ENCODE peak calls at places on chromosomes 3 and 15, in four cellular contexts. One of them, this sample, is unnamed.

GRCh38 chr15:85579957-85580694 is 199.7 kb downstream of the AKAP13 start:
- DNase-seq in K562: no peak
- DNase-seq in H1: no peak
- DNase-seq in GM12878: no peak
- DNase-seq in this sample: no peak

GRCh38 chr3:172125963-172126403 is 86.6 kb downstream of the FNDC3B start:
- DNase-seq in K562: no peak
- DNase-seq in H1: no peak
- DNase-seq in GM12878: no peak
- DNase-seq in this sample: no peak

GRCh38 chr3:197292083-197293042 is 6.0 kb downstream of the DLG1 start:
- DNase-seq in K562: no peak
- DNase-seq in H1: no peak
- DNase-seq in GM12878: no peak
- DNase-seq in this sample: no peak

GRCh38 chr3:19173945-19174344 is 25.6 kb downstream of the KCNH8 start:
- DNase-seq in K562: no peak
- DNase-seq in H1: peak
- DNase-seq in GM12878: no peak
- DNase-seq in this sample: no peak

GRCh38 chr3:148631124-148631903 is 66.4 kb upstream of the AGTR1 start:
- DNase-seq in K562: no peak
- DNase-seq in H1: no peak
- DNase-seq in GM12878: no peak
- DNase-seq in this sample: no peak

GRCh38 chr3:32873491-32874130 is 55.8 kb downstream of the TRIM71 start:
- DNase-seq in K562: no peak
- DNase-seq in H1: no peak
- DNase-seq in GM12878: no peak
- DNase-seq in this sample: no peak

GRCh38 chr15:48935236-48935635 is 28.5 kb downstream of the SHC4 start:
- DNase-seq in K562: no peak
- DNase-seq in H1: no peak
- DNase-seq in GM12878: no peak
- DNase-seq in this sample: no peak

GRCh38 chr3:32413845-32414526 is 22.3 kb downstream of the CMTM7 start:
- DNase-seq in K562: no peak
- DNase-seq in H1: no peak
- DNase-seq in GM12878: no peak
- DNase-seq in this sample: no peak

GRCh38 chr3:43071313-43071893 is 34.5 kb downstream of the POMGNT2 start:
- DNase-seq in K562: peak
- DNase-seq in H1: peak
- DNase-seq in GM12878: no peak
- DNase-seq in this sample: peak

GRCh38 chr3:12193485-12194165 is 34.9 kb upstream of the TIMP4 start:
- DNase-seq in K562: peak
- DNase-seq in H1: no peak
- DNase-seq in GM12878: peak
- DNase-seq in this sample: peak

GRCh38 chr3:186425788-186426730 is 64.0 kb upstream of the DGKG start:
- DNase-seq in K562: no peak
- DNase-seq in H1: peak
- DNase-seq in GM12878: no peak
- DNase-seq in this sample: no peak

GRCh38 chr3:37779289-37780152 is 82.2 kb upstream of the CTDSPL start:
- DNase-seq in K562: peak
- DNase-seq in H1: no peak
- DNase-seq in GM12878: no peak
- DNase-seq in this sample: peak

GRCh38 chr3:119230071-119230470 is 10.6 kb downstream of the B4GALT4 start:
- DNase-seq in K562: no peak
- DNase-seq in H1: no peak
- DNase-seq in GM12878: no peak
- DNase-seq in this sample: no peak

GRCh38 chr15:88834211-88834812 is 31.1 kb downstream of the ACAN start:
- DNase-seq in K562: peak
- DNase-seq in H1: peak
- DNase-seq in GM12878: no peak
- DNase-seq in this sample: peak

GRCh38 chr3:165518346-165518745 is 318.9 kb downstream of the BCHE start:
- DNase-seq in K562: no peak
- DNase-seq in H1: no peak
- DNase-seq in GM12878: no peak
- DNase-seq in this sample: no peak

GRCh38 chr3:8825153-8825825 is 55.9 kb upstream of the OXTR start:
- DNase-seq in K562: no peak
- DNase-seq in H1: no peak
- DNase-seq in GM12878: no peak
- DNase-seq in this sample: no peak

GRCh38 chr3:13524979-13525669 is 23.8 kb upstream of the FBLN2 start:
- DNase-seq in K562: no peak
- DNase-seq in H1: no peak
- DNase-seq in GM12878: no peak
- DNase-seq in this sample: no peak

GRCh38 chr15:67082007-67082536 is 16.7 kb downstream of the SMAD3 start:
- DNase-seq in K562: peak
- DNase-seq in H1: no peak
- DNase-seq in GM12878: no peak
- DNase-seq in this sample: no peak

GRCh38 chr15:57476533-57476975 is 100.2 kb downstream of the CGNL1 start:
- DNase-seq in K562: no peak
- DNase-seq in H1: no peak
- DNase-seq in GM12878: no peak
- DNase-seq in this sample: no peak

GRCh38 chr15:57472861-57473260 is 96.6 kb downstream of the CGNL1 start:
- DNase-seq in K562: no peak
- DNase-seq in H1: no peak
- DNase-seq in GM12878: no peak
- DNase-seq in this sample: no peak

GRCh38 chr15:57479005-57479404 is 102.7 kb downstream of the CGNL1 start:
- DNase-seq in K562: no peak
- DNase-seq in H1: no peak
- DNase-seq in GM12878: no peak
- DNase-seq in this sample: no peak

GRCh38 chr15:57481038-57481705 is 104.9 kb downstream of the CGNL1 start:
- DNase-seq in K562: no peak
- DNase-seq in H1: no peak
- DNase-seq in GM12878: no peak
- DNase-seq in this sample: no peak

GRCh38 chr15:57477736-57478522 is 101.6 kb downstream of the CGNL1 start:
- DNase-seq in K562: no peak
- DNase-seq in H1: no peak
- DNase-seq in GM12878: peak
- DNase-seq in this sample: no peak
- TF ChIP-seq RAD21 in K562: no peak
- TF ChIP-seq RAD21 in H1: no peak
- TF ChIP-seq RAD21 in GM12878: no peak
- TF ChIP-seq RAD21 in this sample: no peak

DNA sequence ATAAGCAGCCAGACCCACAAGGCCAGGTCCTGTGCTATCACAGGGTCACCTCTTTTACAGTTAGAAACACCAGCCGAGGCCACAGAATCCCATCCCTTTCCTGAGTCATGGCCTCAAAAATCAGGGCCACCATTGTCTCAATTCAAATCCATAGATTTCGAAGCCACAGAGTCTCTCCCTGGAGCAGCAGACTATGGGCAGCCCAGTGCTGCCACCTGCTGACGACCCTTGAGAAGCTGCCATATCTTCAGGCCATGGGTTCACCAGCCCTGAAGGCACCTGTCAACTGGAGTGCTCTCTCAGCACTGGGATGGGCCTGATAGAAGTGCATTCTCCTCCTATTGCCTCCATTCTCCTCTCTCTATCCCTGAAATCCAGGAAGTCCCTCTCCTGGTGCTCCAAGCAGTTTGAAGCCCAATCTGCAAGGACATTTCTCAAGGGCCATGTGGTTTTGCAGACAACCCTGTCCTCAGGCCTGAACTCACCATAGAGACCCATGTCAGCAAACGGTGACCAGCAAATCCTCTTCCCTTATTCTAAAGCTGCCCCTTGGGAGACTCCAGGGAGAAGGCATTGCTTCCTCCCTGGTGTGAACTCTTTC is 39.6 kb downstream of the TGM4 start:
- DNase-seq in K562: peak
- DNase-seq in H1: peak
- DNase-seq in GM12878: no peak
- DNase-seq in this sample: peak
- H2AFZ ChIP-seq in K562: no peak
- H2AFZ ChIP-seq in H1: no peak
- H2AFZ ChIP-seq in GM12878: no peak
- H2AFZ ChIP-seq in this sample: no peak

DNA sequence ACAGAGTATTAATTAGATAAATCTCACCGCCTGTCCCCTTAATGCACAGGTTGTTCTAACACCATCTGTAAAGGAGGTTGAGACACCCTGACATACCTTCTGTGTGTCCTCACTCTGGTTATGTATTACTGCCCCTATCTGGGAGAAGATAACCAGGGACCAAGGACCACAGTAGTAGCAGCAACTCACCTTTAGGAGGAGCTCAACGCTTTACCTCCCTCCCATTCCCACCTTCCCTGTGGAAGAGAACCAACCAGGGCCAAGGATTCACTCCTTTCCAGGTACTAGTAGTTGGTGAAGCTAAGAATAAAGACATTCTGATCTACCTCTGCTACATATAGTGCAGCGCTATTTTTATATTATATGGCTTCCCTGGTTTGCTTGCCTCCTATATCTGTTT is 232.6 kb downstream of the MEX3B start:
- DNase-seq in K562: peak
- DNase-seq in H1: no peak
- DNase-seq in GM12878: no peak
- DNase-seq in this sample: peak
- TF ChIP-seq EGR1 in K562: no peak
- TF ChIP-seq EGR1 in H1: no peak
- TF ChIP-seq EGR1 in GM12878: no peak
- TF ChIP-seq EGR1 in this sample: no peak

DNA sequence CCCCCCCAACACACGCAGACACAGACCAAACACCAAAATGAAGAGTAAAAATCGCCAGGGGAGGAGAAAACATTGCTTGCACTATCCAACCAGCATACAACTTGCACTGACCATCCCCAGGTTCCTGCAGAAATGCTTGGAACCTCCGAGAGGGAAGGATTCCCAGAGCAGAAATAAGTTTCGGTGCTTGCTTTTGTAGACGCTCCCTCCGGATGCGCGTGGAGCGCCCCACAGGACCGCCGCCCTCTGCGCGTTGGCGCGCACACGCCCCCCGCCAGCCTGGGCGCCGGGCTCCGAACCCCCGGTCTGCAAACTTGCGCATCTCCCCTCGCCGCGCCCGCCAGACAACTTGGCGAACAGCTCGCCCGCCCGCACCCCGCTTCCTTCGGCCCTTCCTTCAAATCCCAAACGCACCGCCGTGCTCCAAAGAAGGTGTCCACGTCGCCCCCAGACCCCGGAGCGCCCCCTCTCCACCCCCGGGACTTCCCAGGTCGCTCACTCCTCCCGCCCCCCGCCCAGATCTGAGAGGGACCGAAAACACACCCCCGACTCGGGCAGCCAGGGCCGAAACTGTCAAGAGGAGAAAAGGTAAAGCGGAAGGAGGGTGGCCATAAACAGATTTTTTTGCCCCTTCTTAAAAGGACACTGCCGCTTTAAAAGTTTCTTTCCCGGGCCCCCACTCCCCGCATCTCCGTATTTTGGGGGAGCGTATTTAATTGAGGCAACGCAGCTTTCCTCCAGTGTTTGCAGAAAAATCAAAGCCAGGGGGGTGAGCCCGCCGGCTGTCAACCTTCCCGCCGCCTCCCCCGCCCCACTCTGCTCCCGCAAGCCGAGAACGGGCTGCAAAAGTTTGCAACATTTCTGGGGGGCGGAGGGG is 839 bp downstream of the RORA start:
- DNase-seq in K562: no peak
- DNase-seq in H1: peak
- DNase-seq in GM12878: no peak
- DNase-seq in this sample: no peak
- TF ChIP-seq RAD21 in K562: no peak
- TF ChIP-seq RAD21 in H1: no peak
- TF ChIP-seq RAD21 in GM12878: no peak
- TF ChIP-seq RAD21 in this sample: no peak